ENCODE peak calls at places on chromosomes 11 and 22, in seven cellular contexts. H is tibial artery; P is activated T-cell treated with anti-CD3 and anti-CD28 coated beads, Interleukin-2, amount 50 U/mL, for 1 hour; B is stimulated activated CD8-positive, alpha-beta memory T cell treated with anti-CD3 and anti-CD28 coated beads, Interleukin-7, amount 100 ng/mL, for 1 hour; T is GM23248; X is suprapubic skin; N is HCT116. F is an unnamed sample.

GRCh38 chr11:88813233-88813915 is 252.4 kb downstream of the GRM5 start:
- DNase-seq in H (no peak), P (no peak), B (no peak), T (no peak), X (no peak), N (no peak), F (no peak)

GRCh38 chr11:92211576-92212167 is 12.9 kb upstream of the FAT3 start:
- DNase-seq in H (no peak), P (no peak), B (no peak), T (peak; percentile 59), X (no peak), N (no peak), F (no peak)

GRCh38 chr22:38191115-38191514 is 9.5 kb upstream of the PLA2G6 start:
- DNase-seq in H (no peak), P (no peak), B (no peak), T (no peak), X (no peak), N (no peak), F (no peak)

GRCh38 chr22:26981520-26981919 is 324.1 kb downstream of the MIAT start:
- DNase-seq in H (peak; percentile 22), P (no peak), B (no peak), T (no peak), X (no peak), N (no peak), F (no peak)

GRCh38 chr11:61747389-61748285 is 4.8 kb upstream of the MYRF start:
- DNase-seq in H (peak; percentile 65), P (peak; percentile 51), B (no peak), T (peak; percentile 74), X (peak; percentile 80), N (peak; percentile 48), F (peak; percentile 29)

GRCh38 chr22:37464181-37464580 is 22.0 kb downstream of the MFNG start:
- DNase-seq in H (no peak), P (no peak), B (no peak), T (no peak), X (no peak), N (no peak), F (no peak)

GRCh38 chr11:35976434-35976833 is 32.6 kb downstream of the LDLRAD3 start:
- DNase-seq in H (no peak), P (no peak), B (no peak), T (no peak), X (no peak), N (no peak), F (no peak)

GRCh38 chr22:21696115-21696514 is 30.3 kb downstream of the PPIL2 start:
- DNase-seq in H (no peak), P (no peak), B (no peak), T (no peak), X (no peak), N (no peak), F (no peak)

GRCh38 chr11:134028368-134028920 is 40.4 kb upstream of the JAM3 start:
- DNase-seq in H (no peak), P (no peak), B (no peak), T (no peak), X (no peak), N (no peak), F (no peak)

GRCh38 chr11:5596611-5597201 is at the start of gene TRIM6:
- DNase-seq in H (peak; percentile 46), P (no peak), B (no peak), T (peak; percentile 66), X (peak; percentile 71), N (no peak), F (peak; percentile 87)

GRCh38 chr11:86442420-86442819 is 67.7 kb downstream of the CCDC81 start:
- DNase-seq in H (no peak), P (no peak), B (no peak), T (peak; percentile 10), X (no peak), N (no peak), F (no peak)

GRCh38 chr11:123238297-123238696 is 43.2 kb upstream of the CLMP start:
- DNase-seq in H (peak; percentile 88), P (no peak), B (no peak), T (peak; percentile 90), X (peak; percentile 89), N (no peak), F (peak; percentile 93)

GRCh38 chr22:24097961-24098391 is 83.3 kb upstream of the SUSD2 start:
- DNase-seq in H (peak; percentile 12), P (peak; percentile 12), B (no peak), T (no peak), X (peak; percentile 40), N (no peak), F (peak; percentile 79)

GRCh38 chr11:131185915-131186314 is 184.5 kb upstream of the NTM start:
- DNase-seq in H (no peak), P (no peak), B (no peak), T (no peak), X (no peak), N (no peak), F (no peak)

GRCh38 chr22:44561139-44561840 is 63.3 kb upstream of the RTL6 start:
- DNase-seq in H (no peak), P (no peak), B (no peak), T (no peak), X (peak; percentile 4), N (no peak), F (no peak)

GRCh38 chr11:9001736-9002135 is 2.1 kb downstream of the NRIP3 start:
- DNase-seq in H (no peak), P (no peak), B (no peak), T (peak; percentile 96), X (no peak), N (peak; percentile 15), F (peak; percentile 23)

GRCh38 chr22:36331912-36332622 is 55.7 kb downstream of the MYH9 start:
- DNase-seq in H (peak; percentile 79), P (peak; percentile 65), B (no peak), T (peak; percentile 53), X (no peak), N (no peak), F (peak; percentile 96)

GRCh38 chr11:78428773-78429172 is 11.2 kb upstream of the GAB2 start:
- DNase-seq in H (no peak), P (no peak), B (no peak), T (no peak), X (no peak), N (no peak), F (no peak)

GRCh38 chr11:130070109-130070828 is 575 bp downstream of the APLP2 start:
- DNase-seq in H (no peak), P (peak; percentile 65), B (no peak), T (peak; percentile 71), X (peak; percentile 70), N (no peak), F (peak; percentile 89)

GRCh38 chr22:46740910-46741785 is 3.1 kb upstream of the CERK start:
- DNase-seq in H (no peak), P (no peak), B (no peak), T (no peak), X (peak; percentile 67), N (no peak), F (no peak)

GRCh38 chr11:64298966-64299846 is 952 bp upstream of the CATSPERZ start:
- DNase-seq in H (peak; percentile 70), P (no peak), B (no peak), T (peak; percentile 68), X (no peak), N (no peak), F (no peak)

GRCh38 chr11:15035283-15035682 is 38.1 kb upstream of the CALCB start:
- DNase-seq in H (no peak), P (no peak), B (no peak), T (no peak), X (no peak), N (no peak), F (no peak)

GRCh38 chr11:35419713-35420333 is 465 bp upstream of the SLC1A2 start:
- DNase-seq in H (no peak), P (no peak), B (no peak), T (peak; percentile 52), X (no peak), N (no peak), F (no peak)

GRCh38 chr11:114758627-114759026 is 80.3 kb downstream of the NXPE2 start:
- DNase-seq in H (no peak), P (no peak), B (no peak), T (no peak), X (no peak), N (no peak), F (no peak)